ENCODE peak calls at places on chromosome 13, in nine cellular contexts. One of them, this sample, is unnamed.
A peak's percentile ranks its signal among the peaks of the same experiment; 100 is the strongest.

GRCh38 chr13:100541882-100542545 is 46.6 kb downstream of the GGACT start:
- DNase-seq in RWPE1: peak; percentile 34
- DNase-seq in heart left ventricle: no peak
- DNase-seq in A549: no peak
- DNase-seq in heart right ventricle: no peak
- DNase-seq in BE2C: no peak
- DNase-seq in IMR-90: no peak
- DNase-seq in HFFc6: no peak
- DNase-seq in Calu3: no peak
- DNase-seq in this sample: no peak

GRCh38 chr13:43271152-43271551 is 247.8 kb downstream of the DNAJC15 start:
- DNase-seq in BE2C: no peak
- DNase-seq in HFFc6: no peak
- DNase-seq in Calu3: no peak
- DNase-seq in A549: no peak
- DNase-seq in heart left ventricle: no peak
- DNase-seq in heart right ventricle: no peak
- DNase-seq in IMR-90: no peak
- DNase-seq in RWPE1: no peak
- DNase-seq in this sample: no peak

GRCh38 chr13:21583496-21583895 is 20.5 kb downstream of the MICU2 start:
- DNase-seq in heart right ventricle: no peak
- DNase-seq in HFFc6: peak; percentile 40
- DNase-seq in BE2C: peak; percentile 30
- DNase-seq in Calu3: no peak
- DNase-seq in IMR-90: peak; percentile 66
- DNase-seq in A549: no peak
- DNase-seq in RWPE1: no peak
- DNase-seq in heart left ventricle: no peak
- DNase-seq in this sample: no peak

GRCh38 chr13:47594833-47595232 is 406.2 kb downstream of the SUCLA2 start:
- DNase-seq in A549: no peak
- DNase-seq in heart left ventricle: no peak
- DNase-seq in RWPE1: no peak
- DNase-seq in heart right ventricle: no peak
- DNase-seq in BE2C: no peak
- DNase-seq in Calu3: peak; percentile 22
- DNase-seq in IMR-90: peak; percentile 1
- DNase-seq in HFFc6: peak; percentile 1
- DNase-seq in this sample: no peak

GRCh38 chr13:29511980-29512379 is 83.5 kb downstream of the SLC7A1 start:
- DNase-seq in IMR-90: peak; percentile 56
- DNase-seq in A549: no peak
- DNase-seq in heart right ventricle: no peak
- DNase-seq in HFFc6: no peak
- DNase-seq in BE2C: no peak
- DNase-seq in heart left ventricle: no peak
- DNase-seq in Calu3: no peak
- DNase-seq in RWPE1: no peak
- DNase-seq in this sample: no peak

GRCh38 chr13:112240076-112240475 is 136.1 kb upstream of the SPACA7 start:
- DNase-seq in heart left ventricle: no peak
- DNase-seq in IMR-90: no peak
- DNase-seq in A549: no peak
- DNase-seq in BE2C: no peak
- DNase-seq in HFFc6: no peak
- DNase-seq in RWPE1: no peak
- DNase-seq in Calu3: no peak
- DNase-seq in heart right ventricle: no peak
- DNase-seq in this sample: no peak

GRCh38 chr13:76622336-76623045 is 263.7 kb downstream of the KCTD12 start:
- DNase-seq in A549: no peak
- DNase-seq in BE2C: peak; percentile 63
- DNase-seq in heart right ventricle: no peak
- DNase-seq in IMR-90: no peak
- DNase-seq in HFFc6: no peak
- DNase-seq in Calu3: no peak
- DNase-seq in heart left ventricle: no peak
- DNase-seq in RWPE1: no peak
- DNase-seq in this sample: no peak

GRCh38 chr13:109810761-109811510 is 24.6 kb upstream of the IRS2 start:
- DNase-seq in BE2C: no peak
- DNase-seq in RWPE1: no peak
- DNase-seq in Calu3: no peak
- DNase-seq in IMR-90: no peak
- DNase-seq in heart left ventricle: no peak
- DNase-seq in A549: no peak
- DNase-seq in heart right ventricle: no peak
- DNase-seq in HFFc6: no peak
- DNase-seq in this sample: no peak

GRCh38 chr13:27188239-27188638 is 16.6 kb upstream of the USP12 start:
- DNase-seq in A549: no peak
- DNase-seq in Calu3: no peak
- DNase-seq in RWPE1: no peak
- DNase-seq in BE2C: no peak
- DNase-seq in heart right ventricle: no peak
- DNase-seq in heart left ventricle: no peak
- DNase-seq in HFFc6: no peak
- DNase-seq in IMR-90: no peak
- DNase-seq in this sample: no peak

GRCh38 chr13:45200701-45201230 is at the start of gene KCTD4:
- DNase-seq in A549: no peak
- DNase-seq in HFFc6: peak; percentile 30
- DNase-seq in RWPE1: no peak
- DNase-seq in Calu3: no peak
- DNase-seq in IMR-90: peak; percentile 49
- DNase-seq in heart left ventricle: no peak
- DNase-seq in heart right ventricle: no peak
- DNase-seq in BE2C: no peak
- DNase-seq in this sample: no peak

GRCh38 chr13:19766637-19767036 is 16.1 kb downstream of the PSPC1 start:
- DNase-seq in heart right ventricle: no peak
- DNase-seq in A549: no peak
- DNase-seq in HFFc6: no peak
- DNase-seq in BE2C: no peak
- DNase-seq in Calu3: peak; percentile 1
- DNase-seq in heart left ventricle: no peak
- DNase-seq in IMR-90: no peak
- DNase-seq in RWPE1: no peak
- DNase-seq in this sample: no peak

GRCh38 chr13:33016414-33017409 is at the start of gene KL:
- DNase-seq in HFFc6: no peak
- DNase-seq in RWPE1: no peak
- DNase-seq in Calu3: peak; percentile 26
- DNase-seq in IMR-90: no peak
- DNase-seq in A549: no peak
- DNase-seq in heart right ventricle: peak; percentile 49
- DNase-seq in heart left ventricle: peak; percentile 50
- DNase-seq in BE2C: peak; percentile 28
- DNase-seq in this sample: peak; percentile 17

GRCh38 chr13:42819712-42820111 is 38.3 kb downstream of the FAM216B start:
- DNase-seq in BE2C: no peak
- DNase-seq in A549: no peak
- DNase-seq in heart left ventricle: no peak
- DNase-seq in heart right ventricle: no peak
- DNase-seq in RWPE1: no peak
- DNase-seq in IMR-90: no peak
- DNase-seq in HFFc6: no peak
- DNase-seq in Calu3: no peak
- DNase-seq in this sample: no peak

GRCh38 chr13:29459818-29460335 is 135.6 kb downstream of the SLC7A1 start:
- DNase-seq in RWPE1: no peak
- DNase-seq in heart left ventricle: no peak
- DNase-seq in IMR-90: no peak
- DNase-seq in A549: no peak
- DNase-seq in HFFc6: no peak
- DNase-seq in heart right ventricle: no peak
- DNase-seq in BE2C: no peak
- DNase-seq in Calu3: no peak
- DNase-seq in this sample: no peak

GRCh38 chr13:46830405-46831005 is 33.5 kb upstream of the ESD start:
- DNase-seq in heart right ventricle: no peak
- DNase-seq in HFFc6: no peak
- DNase-seq in BE2C: no peak
- DNase-seq in A549: no peak
- DNase-seq in Calu3: no peak
- DNase-seq in RWPE1: no peak
- DNase-seq in heart left ventricle: no peak
- DNase-seq in IMR-90: no peak
- DNase-seq in this sample: no peak

DNA sequence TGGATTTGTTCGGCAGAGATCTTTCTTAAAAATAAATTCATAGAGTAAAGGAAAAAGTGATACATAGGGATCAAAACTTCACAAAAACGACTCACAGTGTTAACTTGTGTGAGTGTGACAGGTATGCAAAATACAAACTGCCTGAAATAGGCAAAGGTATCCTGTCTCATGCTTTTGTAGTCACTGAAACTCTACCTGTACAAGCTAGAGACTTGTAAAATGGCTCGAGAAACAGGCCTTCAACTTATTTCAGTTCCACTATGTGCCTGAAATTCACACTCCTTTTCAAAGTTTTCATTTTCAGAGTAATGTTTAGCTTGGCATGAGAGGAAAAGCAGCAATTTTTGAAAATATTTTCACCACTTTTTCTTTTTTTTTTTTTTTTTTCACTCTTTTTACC is 290.4 kb downstream of the DIAPH3 start:
- DNase-seq in RWPE1: no peak
- DNase-seq in heart right ventricle: no peak
- DNase-seq in heart left ventricle: no peak
- DNase-seq in A549: no peak
- DNase-seq in IMR-90: no peak
- DNase-seq in HFFc6: no peak
- DNase-seq in BE2C: no peak
- DNase-seq in Calu3: no peak
- DNase-seq in this sample: no peak
- TF ChIP-seq CTCF in RWPE1: no peak
- TF ChIP-seq CTCF in heart right ventricle: no peak
- TF ChIP-seq CTCF in heart left ventricle: no peak
- TF ChIP-seq CTCF in A549: no peak
- TF ChIP-seq CTCF in IMR-90: no peak
- TF ChIP-seq CTCF in HFFc6: no peak
- TF ChIP-seq CTCF in BE2C: no peak
- TF ChIP-seq CTCF in Calu3: no peak
- TF ChIP-seq CTCF in this sample: no peak

DNA sequence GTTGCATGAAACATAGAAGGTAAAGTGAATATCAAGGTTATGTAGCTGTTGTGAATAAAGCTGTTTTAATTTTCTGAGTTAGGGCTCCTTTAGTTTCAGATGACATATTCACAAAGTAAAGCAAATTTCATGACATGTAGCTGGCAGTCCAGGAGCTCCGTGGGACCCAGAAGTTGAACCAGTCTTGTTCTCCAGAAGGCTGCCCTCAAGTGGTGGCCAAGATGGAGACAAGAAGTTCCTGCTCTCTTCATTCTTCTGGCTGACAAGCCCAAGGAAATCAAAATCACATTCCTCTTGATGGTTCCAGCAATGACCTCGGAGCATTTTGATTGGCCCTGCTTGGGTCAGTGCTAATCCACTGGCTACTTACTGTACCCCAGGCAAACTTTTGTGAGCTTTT is 128.7 kb downstream of the LIG4 start:
- DNase-seq in heart left ventricle: no peak
- DNase-seq in HFFc6: no peak
- DNase-seq in BE2C: peak; percentile 44
- DNase-seq in A549: no peak
- DNase-seq in RWPE1: no peak
- DNase-seq in IMR-90: peak; percentile 46
- DNase-seq in Calu3: peak; percentile 23
- DNase-seq in heart right ventricle: no peak
- DNase-seq in this sample: no peak
- TF ChIP-seq CTCF in heart left ventricle: peak; percentile 10
- TF ChIP-seq CTCF in HFFc6: no peak
- TF ChIP-seq CTCF in BE2C: peak; percentile 53
- TF ChIP-seq CTCF in A549: no peak
- TF ChIP-seq CTCF in RWPE1: no peak
- TF ChIP-seq CTCF in IMR-90: peak; percentile 32
- TF ChIP-seq CTCF in Calu3: no peak
- TF ChIP-seq CTCF in heart right ventricle: no peak
- TF ChIP-seq CTCF in this sample: peak; percentile 42

DNA sequence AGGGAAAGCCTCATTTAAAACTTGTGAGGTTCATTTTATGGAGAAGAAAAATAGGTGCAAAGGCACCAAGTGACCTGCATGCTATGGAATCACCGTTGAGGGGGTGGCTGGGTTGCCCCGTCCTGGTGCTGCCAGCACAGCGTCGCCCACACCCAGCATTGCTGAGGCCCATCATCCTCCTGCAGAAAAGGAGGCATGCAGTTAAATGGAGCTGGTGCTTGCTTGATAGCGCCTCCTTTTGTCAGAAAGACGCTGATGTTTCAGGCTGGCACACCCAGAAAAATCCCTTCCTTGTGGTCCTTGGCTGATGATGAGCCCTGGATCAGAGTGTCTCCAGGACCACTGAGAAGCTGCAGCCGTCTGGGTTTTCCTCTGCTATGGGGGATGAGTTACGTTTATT is 36.9 kb downstream of the DHRS12 start:
- DNase-seq in RWPE1: no peak
- DNase-seq in BE2C: no peak
- DNase-seq in A549: no peak
- DNase-seq in HFFc6: no peak
- DNase-seq in IMR-90: no peak
- DNase-seq in heart left ventricle: no peak
- DNase-seq in Calu3: no peak
- DNase-seq in heart right ventricle: no peak
- DNase-seq in this sample: no peak
- TF ChIP-seq CTCF in RWPE1: no peak
- TF ChIP-seq CTCF in BE2C: peak; percentile 11
- TF ChIP-seq CTCF in A549: no peak
- TF ChIP-seq CTCF in HFFc6: peak; percentile 48
- TF ChIP-seq CTCF in IMR-90: no peak
- TF ChIP-seq CTCF in heart left ventricle: no peak
- TF ChIP-seq CTCF in Calu3: no peak
- TF ChIP-seq CTCF in heart right ventricle: no peak
- TF ChIP-seq CTCF in this sample: no peak

GRCh38 chr13:95564948-95565347 is 12.4 kb downstream of the CLDN10 start:
- DNase-seq in heart left ventricle: no peak
- DNase-seq in IMR-90: peak; percentile 34
- DNase-seq in A549: no peak
- DNase-seq in HFFc6: peak; percentile 46
- DNase-seq in heart right ventricle: no peak
- DNase-seq in Calu3: no peak
- DNase-seq in RWPE1: peak; percentile 32
- DNase-seq in BE2C: no peak
- DNase-seq in this sample: no peak

GRCh38 chr13:95560387-95560786 is 7.9 kb downstream of the CLDN10 start:
- DNase-seq in BE2C: no peak
- DNase-seq in heart left ventricle: no peak
- DNase-seq in IMR-90: no peak
- DNase-seq in heart right ventricle: no peak
- DNase-seq in RWPE1: no peak
- DNase-seq in A549: no peak
- DNase-seq in HFFc6: no peak
- DNase-seq in Calu3: no peak
- DNase-seq in this sample: no peak

GRCh38 chr13:95559100-95559499 is 6.6 kb downstream of the CLDN10 start:
- DNase-seq in Calu3: no peak
- DNase-seq in BE2C: no peak
- DNase-seq in heart left ventricle: no peak
- DNase-seq in heart right ventricle: no peak
- DNase-seq in HFFc6: no peak
- DNase-seq in IMR-90: no peak
- DNase-seq in RWPE1: no peak
- DNase-seq in A549: no peak
- DNase-seq in this sample: no peak

GRCh38 chr13:95568131-95568530 is 15.6 kb downstream of the CLDN10 start:
- DNase-seq in A549: no peak
- DNase-seq in BE2C: no peak
- DNase-seq in heart right ventricle: no peak
- DNase-seq in heart left ventricle: no peak
- DNase-seq in HFFc6: no peak
- DNase-seq in RWPE1: no peak
- DNase-seq in IMR-90: no peak
- DNase-seq in Calu3: no peak
- DNase-seq in this sample: no peak

GRCh38 chr13:95564091-95564490 is 11.6 kb downstream of the CLDN10 start:
- DNase-seq in BE2C: no peak
- DNase-seq in RWPE1: no peak
- DNase-seq in heart right ventricle: no peak
- DNase-seq in Calu3: no peak
- DNase-seq in HFFc6: peak; percentile 7
- DNase-seq in heart left ventricle: no peak
- DNase-seq in A549: no peak
- DNase-seq in IMR-90: no peak
- DNase-seq in this sample: no peak
- TF ChIP-seq CTCF in BE2C: peak; percentile 10
- TF ChIP-seq CTCF in RWPE1: no peak
- TF ChIP-seq CTCF in heart right ventricle: no peak
- TF ChIP-seq CTCF in Calu3: no peak
- TF ChIP-seq CTCF in HFFc6: peak; percentile 31
- TF ChIP-seq CTCF in heart left ventricle: no peak
- TF ChIP-seq CTCF in A549: peak; percentile 25
- TF ChIP-seq CTCF in IMR-90: peak; percentile 21
- TF ChIP-seq CTCF in this sample: no peak

This sample was measured in neural crest cell.